ENCODE peak calls at places on chromosome 21, in four cellular contexts. R is PC-3, N is spleen, H is transverse colon. I is an unnamed sample. For H3K27me3, the result is how much of the 10 kb centered on the place peaks cover.

GRCh38 chr21:37914211-37914900 is 1.9 kb downstream of the KCNJ6 start:
- DNase-seq in N (no peak), R (peak), H (no peak), I (peak)

GRCh38 chr21:29299046-29299905 is 554 bp downstream of the BACH1 start:
- DNase-seq in N (peak), H (peak), R (peak), I (peak)

GRCh38 chr21:38853421-38853919 is 47.7 kb downstream of the ETS2 start:
- DNase-seq in R (peak), N (no peak), H (no peak), I (no peak)

GRCh38 chr21:44300262-44300959 is 558 bp downstream of the PFKL start:
- DNase-seq in N (peak), R (peak), H (peak), I (peak)

GRCh38 chr21:38297193-38297592 is 40.4 kb downstream of the KCNJ15 start:
- DNase-seq in H (no peak), R (no peak), N (no peak), I (no peak)

GRCh38 chr21:37574751-37575150 is 208.2 kb downstream of the DYRK1A start:
- DNase-seq in N (no peak), H (no peak), R (no peak), I (no peak)

GRCh38 chr21:37695111-37695510 is 221.1 kb downstream of the KCNJ6 start:
- DNase-seq in R (no peak), N (no peak), H (no peak), I (no peak)

GRCh38 chr21:36381841-36382589 is 3.2 kb upstream of the CHAF1B start:
- DNase-seq in N (no peak), H (no peak), R (peak), I (no peak)

GRCh38 chr21:43727571-43728466 is 8.9 kb downstream of the PDXK start:
- DNase-seq in N (peak), R (peak), H (no peak), I (peak)

GRCh38 chr21:29157084-29157483 is 26.6 kb downstream of the MAP3K7CL start:
- DNase-seq in H (no peak), N (no peak), R (no peak), I (no peak)

GRCh38 chr21:16496594-16496993 is 766.8 kb downstream of the USP25 start:
- DNase-seq in H (no peak), R (no peak), N (no peak), I (no peak)

GRCh38 chr21:43906585-43907370 is 41.8 kb downstream of the AGPAT3 start:
- DNase-seq in R (no peak), H (no peak), N (no peak), I (peak)

GRCh38 chr21:36693144-36694040 is 5.5 kb upstream of the SIM2 start:
- DNase-seq in H (no peak), N (no peak), R (no peak), I (no peak)

GRCh38 chr21:27424601-27425000 is 457.7 kb upstream of the ADAMTS5 start:
- DNase-seq in H (no peak), N (no peak), R (no peak), I (no peak)

GRCh38 chr21:31872452-31873274 is at the start of gene HUNK:
- DNase-seq in N (peak), R (no peak), H (peak), I (peak)
- H3K27me3 ChIP-seq in N (under half), R (half or more), H (under half), I (under half)

GRCh38 chr21:45559216-45560105 is 17.2 kb upstream of the SLC19A1 start:
- DNase-seq in R (no peak), N (peak), H (no peak), I (no peak)
- H3K27me3 ChIP-seq in R (under half), N (under half), H (under half), I (under half)

GRCh38 chr21:41750532-41751151 is 16.2 kb downstream of the RIPK4 start:
- DNase-seq in R (no peak), N (peak), H (no peak), I (no peak)

GRCh38 chr21:41747943-41748738 is 18.7 kb downstream of the RIPK4 start:
- DNase-seq in R (no peak), H (no peak), N (peak), I (no peak)

GRCh38 chr21:41749286-41749685 is 17.6 kb downstream of the RIPK4 start:
- DNase-seq in N (peak), H (no peak), R (no peak), I (no peak)

GRCh38 chr21:41751621-41752020 is 15.2 kb downstream of the RIPK4 start:
- DNase-seq in R (peak), N (peak), H (no peak), I (no peak)

DNA sequence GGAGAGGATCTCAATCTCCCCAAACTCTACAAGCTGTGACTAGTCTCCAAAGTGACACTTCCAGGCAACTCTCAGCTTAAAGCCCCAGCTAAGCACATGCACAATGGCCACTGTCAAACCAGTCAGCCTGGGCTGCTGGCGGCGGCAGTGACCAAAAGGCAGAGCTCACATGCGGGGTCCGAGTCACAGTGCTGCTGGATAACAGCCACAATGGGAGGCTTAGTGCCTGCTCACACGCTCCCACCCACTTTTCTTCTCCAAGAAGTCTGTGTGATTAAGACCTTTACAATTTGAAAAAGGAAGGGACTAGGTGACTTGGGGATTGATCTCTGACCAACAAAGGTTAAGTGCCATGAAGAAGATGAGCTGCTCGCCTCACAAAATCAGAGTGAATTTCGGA is 16.8 kb downstream of the RIPK4 start:
- DNase-seq in N (no peak), H (no peak), R (peak), I (no peak)
- H3K27me3 ChIP-seq in N (under half), H (under half), R (under half), I (under half)

GRCh38 chr21:42056996-42057689 is 14.0 kb upstream of the UMODL1 start:
- DNase-seq in R (peak), H (peak), N (peak), I (no peak)
- H3K27me3 ChIP-seq in R (under half), H (under half), N (under half), I (under half)

DNA sequence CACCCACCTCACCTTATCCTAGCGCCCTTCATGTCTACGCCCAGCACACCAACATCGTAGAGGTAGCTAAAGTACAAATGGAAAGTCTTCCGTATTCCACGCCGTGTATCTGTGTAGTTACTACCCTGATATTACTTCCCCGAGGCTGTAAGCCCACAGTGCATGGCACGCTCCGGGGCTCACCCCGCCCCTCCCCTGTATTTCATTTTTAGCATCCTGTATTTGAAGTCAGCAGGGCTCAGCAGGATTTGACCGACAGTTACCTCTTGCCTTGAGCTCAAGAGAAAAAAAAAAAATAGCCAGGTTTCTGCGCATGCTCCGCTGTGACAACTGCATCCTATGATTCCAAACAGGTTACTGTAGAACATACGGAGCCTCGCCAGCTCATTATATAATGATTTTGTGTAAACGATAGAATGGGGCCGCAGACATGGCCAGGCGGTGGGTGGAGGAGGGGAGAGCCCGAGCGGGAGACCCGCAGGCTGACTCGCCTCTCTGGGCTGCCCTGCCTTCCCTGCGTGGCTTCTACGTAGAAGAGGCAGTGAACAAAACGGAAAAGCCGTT is 1.3 kb downstream of the ABCG1 start:
- DNase-seq in N (peak), H (peak), R (peak), I (peak)
- H3K27me3 ChIP-seq in N (under half), H (under half), R (under half), I (under half)

GRCh38 chr21:42498012-42498411 is 2.0 kb upstream of the RSPH1 start:
- DNase-seq in H (no peak), R (no peak), N (no peak), I (no peak)
- H3K27me3 ChIP-seq in H (under half), R (under half), N (under half), I (under half)

DNA sequence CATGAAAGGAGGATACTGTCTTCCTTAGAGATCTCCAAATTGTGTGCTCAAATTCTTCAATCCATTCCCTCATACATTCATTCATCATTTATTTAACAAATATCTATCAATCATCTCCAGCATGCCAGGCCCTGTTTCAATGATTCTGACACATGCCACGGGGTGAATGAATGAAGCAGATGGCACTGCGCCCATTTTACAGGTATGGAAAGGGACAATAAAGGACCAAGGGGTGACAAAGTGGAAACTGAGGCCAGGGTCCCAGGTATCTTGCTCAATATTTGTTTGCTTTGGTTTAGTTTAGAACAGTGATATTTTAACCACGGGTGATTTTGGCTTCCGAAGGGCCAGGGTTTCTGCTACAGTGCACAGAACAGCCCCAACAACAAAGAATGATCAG is 321.6 kb upstream of the RUNX1 start:
- DNase-seq in R (no peak), N (no peak), H (no peak), I (no peak)
- H3K27me3 ChIP-seq in R (under half), N (under half), H (under half), I (under half)

I was measured in pancreas.